ENCODE peak calls at places on chromosomes 4 and X, in five cellular contexts. Q is BE2C; V is iPS DF 6.9; N is activated naive CD8-positive, alpha-beta T cell treated with anti-CD3 and anti-CD28 coated beads, Interleukin-2, amount 50 U/mL, for 16 hours; K is activated T-helper 9 cell treated with anti-CD3 and anti-CD28 coated beads, Interleukin-2, amount 50 U/mL, for 16 hours. R is an unnamed sample.

GRCh38 chrX:3280706-3281105 is 65.7 kb downstream of the MXRA5 start:
- DNase-seq in V (no peak), Q (no peak), K (no peak), N (no peak), R (no peak)

GRCh38 chrX:132171478-132171877 is 43.7 kb upstream of the FRMD7 start:
- DNase-seq in V (no peak), Q (no peak), K (no peak), N (no peak), R (no peak)

GRCh38 chrX:119004920-119005524 is 30.6 kb downstream of the LONRF3 start:
- DNase-seq in V (no peak), Q (peak), N (no peak), K (peak), R (peak)

GRCh38 chrX:63751481-63751880 is 33.5 kb downstream of the ARHGEF9 start:
- DNase-seq in Q (no peak), N (no peak), K (no peak), V (no peak), R (no peak)

GRCh38 chrX:2691543-2692220 is 587 bp downstream of the CD99 start:
- DNase-seq in V (no peak), Q (no peak), K (no peak), N (no peak), R (no peak)

GRCh38 chrX:109624641-109625311 is at the start of gene KCNE5:
- DNase-seq in N (no peak), K (no peak), Q (no peak), V (no peak), R (no peak)

GRCh38 chr4:2243682-2244380 is 1.9 kb upstream of the HAUS3 start:
- DNase-seq in Q (peak), V (no peak), K (no peak), N (no peak), R (no peak)

GRCh38 chr4:62871057-62871456 is 1538.2 kb downstream of the TECRL start:
- DNase-seq in V (no peak), K (no peak), N (no peak), Q (no peak), R (no peak)

GRCh38 chr4:164937576-164938270 is 39.7 kb downstream of the TRIM61 start:
- DNase-seq in N (no peak), K (no peak), Q (no peak), V (no peak), R (no peak)

GRCh38 chr4:184331155-184331995 is 113.7 kb upstream of the ENPP6 start:
- DNase-seq in Q (no peak), K (no peak), N (no peak), V (no peak), R (no peak)

GRCh38 chrX:4925911-4926310 is 1212.5 kb upstream of the PRKX start:
- DNase-seq in V (no peak), N (no peak), Q (no peak), K (no peak), R (no peak)

GRCh38 chr4:165726831-165727230 is 146.2 kb upstream of the TLL1 start:
- DNase-seq in K (no peak), V (no peak), Q (no peak), N (no peak), R (no peak)

GRCh38 chrX:9171841-9172240 is 137.9 kb upstream of the FAM9B start:
- DNase-seq in Q (no peak), K (no peak), V (no peak), N (no peak), R (no peak)

GRCh38 chrX:47584714-47585113 is 2.5 kb downstream of the TIMP1 start:
- DNase-seq in Q (no peak), N (no peak), K (no peak), V (no peak), R (no peak)

GRCh38 chrX:78624884-78625283 is 34.2 kb downstream of the RTL3 start:
- DNase-seq in Q (no peak), N (no peak), K (no peak), V (no peak), R (no peak)

GRCh38 chrX:150476183-150476699 is 92.2 kb upstream of the MTM1 start:
- DNase-seq in K (no peak), Q (no peak), N (no peak), V (no peak), R (no peak)

GRCh38 chrX:17617794-17618193 is 119.5 kb upstream of the SCML1 start:
- DNase-seq in Q (peak), K (no peak), N (no peak), V (no peak), R (no peak)

GRCh38 chrX:47579537-47579936 is 2.7 kb upstream of the TIMP1 start:
- DNase-seq in K (peak), Q (no peak), N (no peak), V (no peak), R (no peak)

GRCh38 chrX:107710617-107711391 is 64.8 kb downstream of the TSC22D3 start:
- DNase-seq in Q (no peak), V (no peak), K (no peak), N (no peak), R (peak)